ENCODE peak calls at places on chromosomes 3 and 15, in nine cellular contexts. One of them, this sample, is unnamed.

GRCh38 chr15:57327985-57328471 is 48.3 kb upstream of the CGNL1 start:
- DNase-seq in KG1: no peak
- DNase-seq in activated CD8-positive, alpha-beta memory T cell treated with anti-CD3 and anti-CD28 coated beads, Interleukin-2, amount 50 U/mL, for 48 hours: no peak
- DNase-seq in iPS DF 19.7: no peak
- DNase-seq in activated T-cell treated with anti-CD3 and anti-CD28 coated beads, Interleukin-2, amount 50 U/mL, for 72 hours: no peak
- DNase-seq in progenitor cell of endocrine pancreas: no peak
- DNase-seq in AG09319: peak; percentile 72
- DNase-seq in stimulated activated naive CD4-positive, alpha-beta T cell treated with Interleukin-2 at 50 U/mL for 16 hours: no peak
- DNase-seq in T-cell: no peak
- DNase-seq in this sample: no peak

GRCh38 chr3:142664819-142665218 is 59.0 kb upstream of the TRPC1 start:
- DNase-seq in KG1: no peak
- DNase-seq in activated CD8-positive, alpha-beta memory T cell treated with anti-CD3 and anti-CD28 coated beads, Interleukin-2, amount 50 U/mL, for 48 hours: no peak
- DNase-seq in iPS DF 19.7: no peak
- DNase-seq in activated T-cell treated with anti-CD3 and anti-CD28 coated beads, Interleukin-2, amount 50 U/mL, for 72 hours: no peak
- DNase-seq in progenitor cell of endocrine pancreas: no peak
- DNase-seq in AG09319: no peak
- DNase-seq in stimulated activated naive CD4-positive, alpha-beta T cell treated with Interleukin-2 at 50 U/mL for 16 hours: no peak
- DNase-seq in T-cell: no peak
- DNase-seq in this sample: no peak

GRCh38 chr3:10373686-10374261 is 52.9 kb upstream of the SEC13 start:
- DNase-seq in KG1: no peak
- DNase-seq in activated CD8-positive, alpha-beta memory T cell treated with anti-CD3 and anti-CD28 coated beads, Interleukin-2, amount 50 U/mL, for 48 hours: no peak
- DNase-seq in iPS DF 19.7: no peak
- DNase-seq in activated T-cell treated with anti-CD3 and anti-CD28 coated beads, Interleukin-2, amount 50 U/mL, for 72 hours: no peak
- DNase-seq in progenitor cell of endocrine pancreas: no peak
- DNase-seq in AG09319: no peak
- DNase-seq in stimulated activated naive CD4-positive, alpha-beta T cell treated with Interleukin-2 at 50 U/mL for 16 hours: no peak
- DNase-seq in T-cell: no peak
- DNase-seq in this sample: no peak

GRCh38 chr15:64035525-64035924 is 10.8 kb downstream of the DAPK2 start:
- DNase-seq in KG1: no peak
- DNase-seq in activated CD8-positive, alpha-beta memory T cell treated with anti-CD3 and anti-CD28 coated beads, Interleukin-2, amount 50 U/mL, for 48 hours: no peak
- DNase-seq in iPS DF 19.7: no peak
- DNase-seq in activated T-cell treated with anti-CD3 and anti-CD28 coated beads, Interleukin-2, amount 50 U/mL, for 72 hours: no peak
- DNase-seq in progenitor cell of endocrine pancreas: no peak
- DNase-seq in AG09319: no peak
- DNase-seq in stimulated activated naive CD4-positive, alpha-beta T cell treated with Interleukin-2 at 50 U/mL for 16 hours: no peak
- DNase-seq in T-cell: no peak
- DNase-seq in this sample: no peak

GRCh38 chr3:184177331-184177731 is 2.7 kb downstream of the AP2M1 start:
- DNase-seq in KG1: no peak
- DNase-seq in activated CD8-positive, alpha-beta memory T cell treated with anti-CD3 and anti-CD28 coated beads, Interleukin-2, amount 50 U/mL, for 48 hours: no peak
- DNase-seq in iPS DF 19.7: no peak
- DNase-seq in activated T-cell treated with anti-CD3 and anti-CD28 coated beads, Interleukin-2, amount 50 U/mL, for 72 hours: no peak
- DNase-seq in progenitor cell of endocrine pancreas: no peak
- DNase-seq in AG09319: no peak
- DNase-seq in stimulated activated naive CD4-positive, alpha-beta T cell treated with Interleukin-2 at 50 U/mL for 16 hours: no peak
- DNase-seq in T-cell: no peak
- DNase-seq in this sample: peak; percentile 56

GRCh38 chr3:46926871-46927717 is 49.5 kb downstream of the CCDC12 start:
- DNase-seq in KG1: peak; percentile 59
- DNase-seq in activated CD8-positive, alpha-beta memory T cell treated with anti-CD3 and anti-CD28 coated beads, Interleukin-2, amount 50 U/mL, for 48 hours: no peak
- DNase-seq in iPS DF 19.7: no peak
- DNase-seq in activated T-cell treated with anti-CD3 and anti-CD28 coated beads, Interleukin-2, amount 50 U/mL, for 72 hours: no peak
- DNase-seq in progenitor cell of endocrine pancreas: no peak
- DNase-seq in AG09319: no peak
- DNase-seq in stimulated activated naive CD4-positive, alpha-beta T cell treated with Interleukin-2 at 50 U/mL for 16 hours: no peak
- DNase-seq in T-cell: no peak
- DNase-seq in this sample: no peak

GRCh38 chr3:148178508-148178907 is 519.2 kb upstream of the AGTR1 start:
- DNase-seq in KG1: no peak
- DNase-seq in activated CD8-positive, alpha-beta memory T cell treated with anti-CD3 and anti-CD28 coated beads, Interleukin-2, amount 50 U/mL, for 48 hours: no peak
- DNase-seq in iPS DF 19.7: no peak
- DNase-seq in activated T-cell treated with anti-CD3 and anti-CD28 coated beads, Interleukin-2, amount 50 U/mL, for 72 hours: no peak
- DNase-seq in progenitor cell of endocrine pancreas: no peak
- DNase-seq in AG09319: no peak
- DNase-seq in stimulated activated naive CD4-positive, alpha-beta T cell treated with Interleukin-2 at 50 U/mL for 16 hours: no peak
- DNase-seq in T-cell: no peak
- DNase-seq in this sample: no peak

GRCh38 chr15:48282186-48282585 is 49.0 kb upstream of the DUT start:
- DNase-seq in KG1: no peak
- DNase-seq in activated CD8-positive, alpha-beta memory T cell treated with anti-CD3 and anti-CD28 coated beads, Interleukin-2, amount 50 U/mL, for 48 hours: no peak
- DNase-seq in iPS DF 19.7: no peak
- DNase-seq in activated T-cell treated with anti-CD3 and anti-CD28 coated beads, Interleukin-2, amount 50 U/mL, for 72 hours: no peak
- DNase-seq in progenitor cell of endocrine pancreas: no peak
- DNase-seq in AG09319: no peak
- DNase-seq in stimulated activated naive CD4-positive, alpha-beta T cell treated with Interleukin-2 at 50 U/mL for 16 hours: no peak
- DNase-seq in T-cell: no peak
- DNase-seq in this sample: no peak

GRCh38 chr3:193831495-193832455 is 238.8 kb downstream of the OPA1 start:
- DNase-seq in KG1: no peak
- DNase-seq in activated CD8-positive, alpha-beta memory T cell treated with anti-CD3 and anti-CD28 coated beads, Interleukin-2, amount 50 U/mL, for 48 hours: no peak
- DNase-seq in iPS DF 19.7: no peak
- DNase-seq in activated T-cell treated with anti-CD3 and anti-CD28 coated beads, Interleukin-2, amount 50 U/mL, for 72 hours: no peak
- DNase-seq in progenitor cell of endocrine pancreas: no peak
- DNase-seq in AG09319: no peak
- DNase-seq in stimulated activated naive CD4-positive, alpha-beta T cell treated with Interleukin-2 at 50 U/mL for 16 hours: no peak
- DNase-seq in T-cell: no peak
- DNase-seq in this sample: no peak

GRCh38 chr15:38563723-38564519 is 693 bp downstream of the RASGRP1 start:
- DNase-seq in KG1: peak; percentile 49
- DNase-seq in activated CD8-positive, alpha-beta memory T cell treated with anti-CD3 and anti-CD28 coated beads, Interleukin-2, amount 50 U/mL, for 48 hours: peak; percentile 96
- DNase-seq in iPS DF 19.7: no peak
- DNase-seq in activated T-cell treated with anti-CD3 and anti-CD28 coated beads, Interleukin-2, amount 50 U/mL, for 72 hours: peak; percentile 91
- DNase-seq in progenitor cell of endocrine pancreas: peak; percentile 75
- DNase-seq in AG09319: no peak
- DNase-seq in stimulated activated naive CD4-positive, alpha-beta T cell treated with Interleukin-2 at 50 U/mL for 16 hours: peak; percentile 84
- DNase-seq in T-cell: peak; percentile 74
- DNase-seq in this sample: peak; percentile 80

GRCh38 chr3:139434764-139435291 is 41.5 kb downstream of the RBP2 start:
- DNase-seq in KG1: no peak
- DNase-seq in activated CD8-positive, alpha-beta memory T cell treated with anti-CD3 and anti-CD28 coated beads, Interleukin-2, amount 50 U/mL, for 48 hours: no peak
- DNase-seq in iPS DF 19.7: no peak
- DNase-seq in activated T-cell treated with anti-CD3 and anti-CD28 coated beads, Interleukin-2, amount 50 U/mL, for 72 hours: no peak
- DNase-seq in progenitor cell of endocrine pancreas: no peak
- DNase-seq in AG09319: no peak
- DNase-seq in stimulated activated naive CD4-positive, alpha-beta T cell treated with Interleukin-2 at 50 U/mL for 16 hours: no peak
- DNase-seq in T-cell: no peak
- DNase-seq in this sample: peak; percentile 65

GRCh38 chr3:119973276-119973675 is 121.0 kb downstream of the GSK3B start:
- DNase-seq in KG1: no peak
- DNase-seq in activated CD8-positive, alpha-beta memory T cell treated with anti-CD3 and anti-CD28 coated beads, Interleukin-2, amount 50 U/mL, for 48 hours: no peak
- DNase-seq in iPS DF 19.7: no peak
- DNase-seq in activated T-cell treated with anti-CD3 and anti-CD28 coated beads, Interleukin-2, amount 50 U/mL, for 72 hours: no peak
- DNase-seq in progenitor cell of endocrine pancreas: no peak
- DNase-seq in AG09319: no peak
- DNase-seq in stimulated activated naive CD4-positive, alpha-beta T cell treated with Interleukin-2 at 50 U/mL for 16 hours: no peak
- DNase-seq in T-cell: no peak
- DNase-seq in this sample: no peak

GRCh38 chr15:69766156-69766555 is 313.5 kb downstream of the RPLP1 start:
- DNase-seq in KG1: no peak
- DNase-seq in activated CD8-positive, alpha-beta memory T cell treated with anti-CD3 and anti-CD28 coated beads, Interleukin-2, amount 50 U/mL, for 48 hours: no peak
- DNase-seq in iPS DF 19.7: no peak
- DNase-seq in activated T-cell treated with anti-CD3 and anti-CD28 coated beads, Interleukin-2, amount 50 U/mL, for 72 hours: no peak
- DNase-seq in progenitor cell of endocrine pancreas: no peak
- DNase-seq in AG09319: no peak
- DNase-seq in stimulated activated naive CD4-positive, alpha-beta T cell treated with Interleukin-2 at 50 U/mL for 16 hours: no peak
- DNase-seq in T-cell: no peak
- DNase-seq in this sample: no peak

GRCh38 chr3:161474691-161475090 is 21.9 kb upstream of the OTOL1 start:
- DNase-seq in KG1: no peak
- DNase-seq in activated CD8-positive, alpha-beta memory T cell treated with anti-CD3 and anti-CD28 coated beads, Interleukin-2, amount 50 U/mL, for 48 hours: no peak
- DNase-seq in iPS DF 19.7: no peak
- DNase-seq in activated T-cell treated with anti-CD3 and anti-CD28 coated beads, Interleukin-2, amount 50 U/mL, for 72 hours: no peak
- DNase-seq in progenitor cell of endocrine pancreas: no peak
- DNase-seq in AG09319: no peak
- DNase-seq in stimulated activated naive CD4-positive, alpha-beta T cell treated with Interleukin-2 at 50 U/mL for 16 hours: no peak
- DNase-seq in T-cell: no peak
- DNase-seq in this sample: no peak

GRCh38 chr3:79761441-79761840 is 6.4 kb downstream of the ROBO1 start:
- DNase-seq in KG1: no peak
- DNase-seq in activated CD8-positive, alpha-beta memory T cell treated with anti-CD3 and anti-CD28 coated beads, Interleukin-2, amount 50 U/mL, for 48 hours: no peak
- DNase-seq in iPS DF 19.7: no peak
- DNase-seq in activated T-cell treated with anti-CD3 and anti-CD28 coated beads, Interleukin-2, amount 50 U/mL, for 72 hours: no peak
- DNase-seq in progenitor cell of endocrine pancreas: no peak
- DNase-seq in AG09319: no peak
- DNase-seq in stimulated activated naive CD4-positive, alpha-beta T cell treated with Interleukin-2 at 50 U/mL for 16 hours: no peak
- DNase-seq in T-cell: no peak
- DNase-seq in this sample: no peak

GRCh38 chr3:30324587-30324986 is 281.8 kb upstream of the TGFBR2 start:
- DNase-seq in KG1: no peak
- DNase-seq in activated CD8-positive, alpha-beta memory T cell treated with anti-CD3 and anti-CD28 coated beads, Interleukin-2, amount 50 U/mL, for 48 hours: no peak
- DNase-seq in iPS DF 19.7: no peak
- DNase-seq in activated T-cell treated with anti-CD3 and anti-CD28 coated beads, Interleukin-2, amount 50 U/mL, for 72 hours: no peak
- DNase-seq in progenitor cell of endocrine pancreas: no peak
- DNase-seq in AG09319: no peak
- DNase-seq in stimulated activated naive CD4-positive, alpha-beta T cell treated with Interleukin-2 at 50 U/mL for 16 hours: no peak
- DNase-seq in T-cell: no peak
- DNase-seq in this sample: no peak

GRCh38 chr3:74089854-74090253 is 465.1 kb upstream of the PDZRN3 start:
- DNase-seq in KG1: no peak
- DNase-seq in activated CD8-positive, alpha-beta memory T cell treated with anti-CD3 and anti-CD28 coated beads, Interleukin-2, amount 50 U/mL, for 48 hours: no peak
- DNase-seq in iPS DF 19.7: no peak
- DNase-seq in activated T-cell treated with anti-CD3 and anti-CD28 coated beads, Interleukin-2, amount 50 U/mL, for 72 hours: no peak
- DNase-seq in progenitor cell of endocrine pancreas: no peak
- DNase-seq in AG09319: no peak
- DNase-seq in stimulated activated naive CD4-positive, alpha-beta T cell treated with Interleukin-2 at 50 U/mL for 16 hours: no peak
- DNase-seq in T-cell: no peak
- DNase-seq in this sample: no peak

GRCh38 chr3:100825574-100825973 is 116.3 kb downstream of the TFG start:
- DNase-seq in KG1: no peak
- DNase-seq in activated CD8-positive, alpha-beta memory T cell treated with anti-CD3 and anti-CD28 coated beads, Interleukin-2, amount 50 U/mL, for 48 hours: no peak
- DNase-seq in iPS DF 19.7: no peak
- DNase-seq in activated T-cell treated with anti-CD3 and anti-CD28 coated beads, Interleukin-2, amount 50 U/mL, for 72 hours: no peak
- DNase-seq in progenitor cell of endocrine pancreas: no peak
- DNase-seq in AG09319: no peak
- DNase-seq in stimulated activated naive CD4-positive, alpha-beta T cell treated with Interleukin-2 at 50 U/mL for 16 hours: no peak
- DNase-seq in T-cell: no peak
- DNase-seq in this sample: no peak

GRCh38 chr15:65954289-65954741 is 85.0 kb downstream of the RAB11A start:
- DNase-seq in KG1: no peak
- DNase-seq in activated CD8-positive, alpha-beta memory T cell treated with anti-CD3 and anti-CD28 coated beads, Interleukin-2, amount 50 U/mL, for 48 hours: no peak
- DNase-seq in iPS DF 19.7: peak; percentile 84
- DNase-seq in activated T-cell treated with anti-CD3 and anti-CD28 coated beads, Interleukin-2, amount 50 U/mL, for 72 hours: no peak
- DNase-seq in progenitor cell of endocrine pancreas: no peak
- DNase-seq in AG09319: no peak
- DNase-seq in stimulated activated naive CD4-positive, alpha-beta T cell treated with Interleukin-2 at 50 U/mL for 16 hours: no peak
- DNase-seq in T-cell: no peak
- DNase-seq in this sample: no peak

GRCh38 chr3:42514876-42515275 is 12.4 kb downstream of the VIPR1 start:
- DNase-seq in KG1: no peak
- DNase-seq in activated CD8-positive, alpha-beta memory T cell treated with anti-CD3 and anti-CD28 coated beads, Interleukin-2, amount 50 U/mL, for 48 hours: no peak
- DNase-seq in iPS DF 19.7: no peak
- DNase-seq in activated T-cell treated with anti-CD3 and anti-CD28 coated beads, Interleukin-2, amount 50 U/mL, for 72 hours: no peak
- DNase-seq in progenitor cell of endocrine pancreas: no peak
- DNase-seq in AG09319: no peak
- DNase-seq in stimulated activated naive CD4-positive, alpha-beta T cell treated with Interleukin-2 at 50 U/mL for 16 hours: no peak
- DNase-seq in T-cell: no peak
- DNase-seq in this sample: no peak

GRCh38 chr3:49026536-49026935 is 2.7 kb downstream of the IMPDH2 start:
- DNase-seq in KG1: no peak
- DNase-seq in activated CD8-positive, alpha-beta memory T cell treated with anti-CD3 and anti-CD28 coated beads, Interleukin-2, amount 50 U/mL, for 48 hours: peak; percentile 58
- DNase-seq in iPS DF 19.7: no peak
- DNase-seq in activated T-cell treated with anti-CD3 and anti-CD28 coated beads, Interleukin-2, amount 50 U/mL, for 72 hours: no peak
- DNase-seq in progenitor cell of endocrine pancreas: no peak
- DNase-seq in AG09319: no peak
- DNase-seq in stimulated activated naive CD4-positive, alpha-beta T cell treated with Interleukin-2 at 50 U/mL for 16 hours: no peak
- DNase-seq in T-cell: no peak
- DNase-seq in this sample: no peak

GRCh38 chr3:29307229-29307796 is 26.4 kb downstream of the RBMS3 start:
- DNase-seq in KG1: no peak
- DNase-seq in activated CD8-positive, alpha-beta memory T cell treated with anti-CD3 and anti-CD28 coated beads, Interleukin-2, amount 50 U/mL, for 48 hours: no peak
- DNase-seq in iPS DF 19.7: no peak
- DNase-seq in activated T-cell treated with anti-CD3 and anti-CD28 coated beads, Interleukin-2, amount 50 U/mL, for 72 hours: no peak
- DNase-seq in progenitor cell of endocrine pancreas: no peak
- DNase-seq in AG09319: no peak
- DNase-seq in stimulated activated naive CD4-positive, alpha-beta T cell treated with Interleukin-2 at 50 U/mL for 16 hours: no peak
- DNase-seq in T-cell: no peak
- DNase-seq in this sample: no peak

GRCh38 chr15:85527907-85528306 is 147.5 kb downstream of the AKAP13 start:
- DNase-seq in KG1: no peak
- DNase-seq in activated CD8-positive, alpha-beta memory T cell treated with anti-CD3 and anti-CD28 coated beads, Interleukin-2, amount 50 U/mL, for 48 hours: no peak
- DNase-seq in iPS DF 19.7: no peak
- DNase-seq in activated T-cell treated with anti-CD3 and anti-CD28 coated beads, Interleukin-2, amount 50 U/mL, for 72 hours: no peak
- DNase-seq in progenitor cell of endocrine pancreas: no peak
- DNase-seq in AG09319: peak; percentile 84
- DNase-seq in stimulated activated naive CD4-positive, alpha-beta T cell treated with Interleukin-2 at 50 U/mL for 16 hours: no peak
- DNase-seq in T-cell: no peak
- DNase-seq in this sample: no peak